ENCODE peak calls at places on chromosomes 13 and 19, in six cellular contexts. One of them, this sample, is unnamed.

GRCh38 chr19:3520166-3521103 is 14.3 kb downstream of the FZR1 start:
- DNase-seq in spleen: no peak
- DNase-seq in GM12878: no peak
- DNase-seq in HCT116: no peak
- DNase-seq in transverse colon: no peak
- DNase-seq in GM23338: peak; percentile 62
- DNase-seq in this sample: peak; percentile 76

GRCh38 chr13:45269204-45269603 is 68.4 kb upstream of the KCTD4 start:
- DNase-seq in spleen: no peak
- DNase-seq in transverse colon: no peak
- DNase-seq in GM12878: no peak
- DNase-seq in HCT116: no peak
- DNase-seq in GM23338: peak; percentile 45
- DNase-seq in this sample: no peak

GRCh38 chr19:42412223-42412622 is 15.0 kb downstream of the LIPE start:
- DNase-seq in transverse colon: peak; percentile 81
- DNase-seq in GM23338: peak; percentile 48
- DNase-seq in spleen: no peak
- DNase-seq in GM12878: no peak
- DNase-seq in HCT116: no peak
- DNase-seq in this sample: no peak

GRCh38 chr19:55005684-55006488 is 32.2 kb downstream of the GP6 start:
- DNase-seq in spleen: no peak
- DNase-seq in HCT116: peak; percentile 98
- DNase-seq in GM12878: peak; percentile 64
- DNase-seq in GM23338: peak; percentile 93
- DNase-seq in transverse colon: no peak
- DNase-seq in this sample: no peak

GRCh38 chr19:1045247-1045603 is 5.3 kb downstream of the ABCA7 start:
- DNase-seq in GM12878: no peak
- DNase-seq in spleen: no peak
- DNase-seq in transverse colon: peak; percentile 73
- DNase-seq in HCT116: peak; percentile 95
- DNase-seq in GM23338: peak; percentile 98
- DNase-seq in this sample: no peak

GRCh38 chr13:76533251-76533650 is 353.0 kb downstream of the KCTD12 start:
- DNase-seq in HCT116: no peak
- DNase-seq in spleen: no peak
- DNase-seq in GM12878: no peak
- DNase-seq in GM23338: no peak
- DNase-seq in transverse colon: no peak
- DNase-seq in this sample: no peak

GRCh38 chr19:39212377-39212742 is 8.3 kb upstream of the SYCN start:
- DNase-seq in GM23338: peak; percentile 88
- DNase-seq in transverse colon: peak; percentile 26
- DNase-seq in GM12878: peak; percentile 2
- DNase-seq in HCT116: peak; percentile 53
- DNase-seq in spleen: peak; percentile 77
- DNase-seq in this sample: no peak

GRCh38 chr19:5891938-5892771 is 11.4 kb downstream of the NDUFA11 start:
- DNase-seq in GM23338: peak; percentile 66
- DNase-seq in GM12878: no peak
- DNase-seq in transverse colon: peak; percentile 58
- DNase-seq in spleen: no peak
- DNase-seq in HCT116: no peak
- DNase-seq in this sample: no peak

GRCh38 chr13:66009241-66009640 is 1220.9 kb downstream of the PCDH9 start:
- DNase-seq in spleen: no peak
- DNase-seq in transverse colon: no peak
- DNase-seq in HCT116: no peak
- DNase-seq in GM23338: no peak
- DNase-seq in GM12878: no peak
- DNase-seq in this sample: no peak

GRCh38 chr13:75482070-75482819 is at the start of gene TBC1D4:
- DNase-seq in GM23338: peak; percentile 96
- DNase-seq in HCT116: peak; percentile 76
- DNase-seq in spleen: peak; percentile 92
- DNase-seq in transverse colon: peak; percentile 87
- DNase-seq in GM12878: peak; percentile 66
- DNase-seq in this sample: peak; percentile 71

GRCh38 chr19:12648088-12648487 is 18.5 kb downstream of the MAN2B1 start:
- DNase-seq in GM23338: peak; percentile 67
- DNase-seq in GM12878: no peak
- DNase-seq in HCT116: no peak
- DNase-seq in transverse colon: no peak
- DNase-seq in spleen: no peak
- DNase-seq in this sample: no peak

GRCh38 chr13:44792096-44792495 is 197.2 kb downstream of the NUFIP1 start:
- DNase-seq in GM23338: no peak
- DNase-seq in GM12878: no peak
- DNase-seq in transverse colon: no peak
- DNase-seq in HCT116: no peak
- DNase-seq in spleen: no peak
- DNase-seq in this sample: no peak

GRCh38 chr13:33639158-33639557 is 178.8 kb upstream of the RFC3 start:
- DNase-seq in GM23338: no peak
- DNase-seq in HCT116: no peak
- DNase-seq in transverse colon: peak; percentile 22
- DNase-seq in spleen: no peak
- DNase-seq in GM12878: no peak
- DNase-seq in this sample: no peak

GRCh38 chr19:29872224-29872731 is 60.5 kb downstream of the CCNE1 start:
- DNase-seq in GM23338: peak; percentile 65
- DNase-seq in GM12878: no peak
- DNase-seq in transverse colon: no peak
- DNase-seq in HCT116: no peak
- DNase-seq in spleen: peak; percentile 72
- DNase-seq in this sample: no peak

GRCh38 chr13:76934671-76935070 is 13.6 kb upstream of the ACOD1 start:
- DNase-seq in transverse colon: no peak
- DNase-seq in spleen: no peak
- DNase-seq in GM12878: no peak
- DNase-seq in HCT116: no peak
- DNase-seq in GM23338: no peak
- DNase-seq in this sample: no peak

GRCh38 chr19:7736148-7736547 is 4.2 kb upstream of the CLEC4G start:
- DNase-seq in transverse colon: no peak
- DNase-seq in HCT116: no peak
- DNase-seq in GM23338: no peak
- DNase-seq in GM12878: no peak
- DNase-seq in spleen: peak; percentile 11
- DNase-seq in this sample: no peak

GRCh38 chr19:14146789-14147216 is 10.4 kb upstream of the ASF1B start:
- DNase-seq in GM12878: no peak
- DNase-seq in GM23338: no peak
- DNase-seq in spleen: no peak
- DNase-seq in transverse colon: no peak
- DNase-seq in HCT116: no peak
- DNase-seq in this sample: peak; percentile 81

GRCh38 chr19:22052644-22053013 is 345 bp downstream of the ZNF257 start:
- DNase-seq in GM12878: no peak
- DNase-seq in GM23338: no peak
- DNase-seq in spleen: peak; percentile 79
- DNase-seq in transverse colon: no peak
- DNase-seq in HCT116: no peak
- DNase-seq in this sample: no peak

GRCh38 chr19:57802269-57802668 is 12.4 kb downstream of the ZNF552 start:
- DNase-seq in GM23338: peak; percentile 55
- DNase-seq in transverse colon: no peak
- DNase-seq in HCT116: no peak
- DNase-seq in GM12878: no peak
- DNase-seq in spleen: no peak
- DNase-seq in this sample: no peak

GRCh38 chr19:55353803-55354697 is 469 bp downstream of the COX6B2 start:
- DNase-seq in HCT116: peak; percentile 23
- DNase-seq in GM12878: no peak
- DNase-seq in GM23338: peak; percentile 89
- DNase-seq in spleen: peak; percentile 86
- DNase-seq in transverse colon: peak; percentile 86
- DNase-seq in this sample: peak; percentile 48

GRCh38 chr19:51564791-51565190 is 6.3 kb upstream of the ZNF175 start:
- DNase-seq in HCT116: no peak
- DNase-seq in GM23338: peak; percentile 66
- DNase-seq in spleen: no peak
- DNase-seq in GM12878: no peak
- DNase-seq in transverse colon: no peak
- DNase-seq in this sample: no peak

GRCh38 chr19:11598103-11598483 is 810 bp downstream of the ZNF627 start:
- DNase-seq in spleen: no peak
- DNase-seq in GM23338: no peak
- DNase-seq in HCT116: no peak
- DNase-seq in GM12878: no peak
- DNase-seq in transverse colon: no peak
- DNase-seq in this sample: no peak

GRCh38 chr13:20773194-20774080 is at the start of gene EEF1AKMT1:
- DNase-seq in spleen: peak; percentile 98
- DNase-seq in HCT116: peak; percentile 83
- DNase-seq in transverse colon: peak; percentile 96
- DNase-seq in GM12878: peak; percentile 79
- DNase-seq in GM23338: peak; percentile 95
- DNase-seq in this sample: peak; percentile 83

GRCh38 chr19:1064661-1065605 is 2.0 kb upstream of the ARHGAP45 start:
- DNase-seq in HCT116: peak; percentile 56
- DNase-seq in spleen: peak; percentile 94
- DNase-seq in GM12878: no peak
- DNase-seq in GM23338: peak; percentile 90
- DNase-seq in transverse colon: peak; percentile 81
- DNase-seq in this sample: no peak

GRCh38 chr19:11651062-11651461 is 53.8 kb downstream of the ZNF627 start:
- DNase-seq in spleen: no peak
- DNase-seq in transverse colon: no peak
- DNase-seq in GM23338: no peak
- DNase-seq in GM12878: no peak
- DNase-seq in HCT116: no peak
- DNase-seq in this sample: no peak

GRCh38 chr19:18991050-18991449 is 42.3 kb downstream of the SUGP2 start:
- DNase-seq in GM12878: no peak
- DNase-seq in transverse colon: no peak
- DNase-seq in GM23338: no peak
- DNase-seq in spleen: no peak
- DNase-seq in HCT116: no peak
- DNase-seq in this sample: no peak

GRCh38 chr19:18991468-18991867 is 41.8 kb downstream of the SUGP2 start:
- DNase-seq in transverse colon: no peak
- DNase-seq in HCT116: no peak
- DNase-seq in GM23338: no peak
- DNase-seq in spleen: no peak
- DNase-seq in GM12878: no peak
- DNase-seq in this sample: no peak

GRCh38 chr19:18992696-18993095 is 40.6 kb downstream of the SUGP2 start:
- DNase-seq in transverse colon: no peak
- DNase-seq in GM12878: no peak
- DNase-seq in spleen: no peak
- DNase-seq in HCT116: no peak
- DNase-seq in GM23338: no peak
- DNase-seq in this sample: no peak

GRCh38 chr19:18989316-18989715 is 44.0 kb downstream of the SUGP2 start:
- DNase-seq in GM23338: no peak
- DNase-seq in spleen: no peak
- DNase-seq in HCT116: no peak
- DNase-seq in transverse colon: no peak
- DNase-seq in GM12878: no peak
- DNase-seq in this sample: no peak

GRCh38 chr19:18990128-18990708 is 43.1 kb downstream of the SUGP2 start:
- DNase-seq in spleen: no peak
- DNase-seq in HCT116: no peak
- DNase-seq in GM12878: no peak
- DNase-seq in GM23338: peak; percentile 21
- DNase-seq in transverse colon: no peak
- DNase-seq in this sample: no peak
- TF ChIP-seq POLR2AphosphoS5 in spleen: peak; percentile 48
- TF ChIP-seq POLR2AphosphoS5 in HCT116: no peak
- TF ChIP-seq POLR2AphosphoS5 in GM12878: peak; percentile 40
- TF ChIP-seq POLR2AphosphoS5 in GM23338: peak; percentile 8
- TF ChIP-seq POLR2AphosphoS5 in transverse colon: no peak
- TF ChIP-seq POLR2AphosphoS5 in this sample: no peak

GRCh38 chr13:39414339-39414738 is 188.7 kb downstream of the LHFPL6 start:
- DNase-seq in spleen: no peak
- DNase-seq in HCT116: no peak
- DNase-seq in GM12878: peak; percentile 15
- DNase-seq in transverse colon: no peak
- DNase-seq in GM23338: no peak
- DNase-seq in this sample: no peak

GRCh38 chr13:39417643-39418042 is 185.3 kb downstream of the LHFPL6 start:
- DNase-seq in spleen: no peak
- DNase-seq in GM12878: no peak
- DNase-seq in GM23338: peak; percentile 52
- DNase-seq in transverse colon: no peak
- DNase-seq in HCT116: no peak
- DNase-seq in this sample: no peak

GRCh38 chr13:39415003-39415402 is 188.0 kb downstream of the LHFPL6 start:
- DNase-seq in transverse colon: no peak
- DNase-seq in GM12878: no peak
- DNase-seq in HCT116: no peak
- DNase-seq in GM23338: no peak
- DNase-seq in spleen: no peak
- DNase-seq in this sample: no peak

GRCh38 chr13:39417131-39417530 is 185.9 kb downstream of the LHFPL6 start:
- DNase-seq in GM23338: peak; percentile 77
- DNase-seq in transverse colon: no peak
- DNase-seq in GM12878: no peak
- DNase-seq in HCT116: no peak
- DNase-seq in spleen: no peak
- DNase-seq in this sample: no peak

GRCh38 chr13:39415403-39415802 is 187.6 kb downstream of the LHFPL6 start:
- DNase-seq in transverse colon: no peak
- DNase-seq in GM23338: peak; percentile 63
- DNase-seq in spleen: no peak
- DNase-seq in HCT116: peak; percentile 15
- DNase-seq in GM12878: no peak
- DNase-seq in this sample: no peak
- TF ChIP-seq CTCF in transverse colon: peak; percentile 27
- TF ChIP-seq CTCF in GM23338: peak; percentile 78
- TF ChIP-seq CTCF in spleen: peak; percentile 35
- TF ChIP-seq CTCF in HCT116: peak; percentile 19
- TF ChIP-seq CTCF in GM12878: peak; percentile 13
- TF ChIP-seq CTCF in this sample: peak; percentile 13

GRCh38 chr19:46716672-46717033 is 261 bp downstream of the PRKD2 start:
- DNase-seq in HCT116: no peak
- DNase-seq in GM23338: peak; percentile 44
- DNase-seq in transverse colon: no peak
- DNase-seq in GM12878: no peak
- DNase-seq in spleen: no peak
- DNase-seq in this sample: no peak
- H3K4me3 ChIP-seq in HCT116: peak overlapping the region; percentile 82
- H3K4me3 ChIP-seq in GM23338: peak overlapping the region; percentile 97
- H3K4me3 ChIP-seq in transverse colon: peak overlapping the region; percentile 93
- H3K4me3 ChIP-seq in GM12878: peak overlapping the region; percentile 91
- H3K4me3 ChIP-seq in spleen: peak overlapping the region; percentile 88
- H3K4me3 ChIP-seq in this sample: peak overlapping the region; percentile 99

DNA sequence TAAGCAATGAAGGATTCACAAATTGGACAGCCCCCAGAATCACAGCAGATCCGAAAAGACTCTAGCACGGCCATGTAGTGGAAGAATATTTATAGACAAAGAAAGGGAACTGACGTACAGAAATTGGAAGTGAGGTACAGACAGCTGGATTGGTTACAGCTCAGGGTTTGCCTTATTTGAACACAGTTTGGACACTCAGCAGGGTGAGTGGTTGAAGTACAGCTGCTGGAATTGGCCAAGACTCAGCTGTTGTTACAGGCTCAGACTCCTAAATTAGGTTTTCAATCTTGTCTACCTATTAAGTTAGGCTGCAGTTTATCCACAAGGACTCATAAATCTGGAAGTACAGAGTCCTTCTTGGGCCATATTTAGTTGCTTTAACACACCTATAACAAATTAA is 5.8 kb upstream of the CFAP97D2 start:
- DNase-seq in GM12878: no peak
- DNase-seq in spleen: no peak
- DNase-seq in GM23338: no peak
- DNase-seq in HCT116: no peak
- DNase-seq in transverse colon: no peak
- DNase-seq in this sample: no peak
- TF ChIP-seq POLR2AphosphoS5 in GM12878: no peak
- TF ChIP-seq POLR2AphosphoS5 in spleen: no peak
- TF ChIP-seq POLR2AphosphoS5 in GM23338: no peak
- TF ChIP-seq POLR2AphosphoS5 in HCT116: no peak
- TF ChIP-seq POLR2AphosphoS5 in transverse colon: no peak
- TF ChIP-seq POLR2AphosphoS5 in this sample: no peak